ENCODE peak calls at places on chromosomes 2 and 18, in seven cellular contexts. One of them, this sample, is unnamed.
A peak's percentile ranks its signal among the peaks of the same experiment; 100 is the strongest.

GRCh38 chr2:31415421-31415820 is 879 bp upstream of the XDH start:
- DNase-seq in mesendoderm: no peak
- DNase-seq in neuronal stem cell: no peak
- DNase-seq in H1: no peak
- DNase-seq in trophoblast cell: no peak
- DNase-seq in H9: no peak
- DNase-seq in mesenchymal stem cell: no peak
- DNase-seq in this sample: no peak

GRCh38 chr2:150350500-150350899 is 137.0 kb downstream of the RND3 start:
- DNase-seq in mesendoderm: no peak
- DNase-seq in neuronal stem cell: no peak
- DNase-seq in H1: no peak
- DNase-seq in trophoblast cell: no peak
- DNase-seq in H9: no peak
- DNase-seq in mesenchymal stem cell: no peak
- DNase-seq in this sample: no peak

GRCh38 chr2:17590342-17590911 is 49.9 kb downstream of the VSNL1 start:
- DNase-seq in mesendoderm: no peak
- DNase-seq in neuronal stem cell: no peak
- DNase-seq in H1: no peak
- DNase-seq in trophoblast cell: no peak
- DNase-seq in H9: no peak
- DNase-seq in mesenchymal stem cell: no peak
- DNase-seq in this sample: no peak

GRCh38 chr2:179720173-179720772 is 141.1 kb downstream of the ZNF385B start:
- DNase-seq in mesendoderm: peak; percentile 7
- DNase-seq in neuronal stem cell: no peak
- DNase-seq in H1: no peak
- DNase-seq in trophoblast cell: no peak
- DNase-seq in H9: no peak
- DNase-seq in mesenchymal stem cell: no peak
- DNase-seq in this sample: no peak

GRCh38 chr2:26352892-26353291 is 6.3 kb upstream of the ADGRF3 start:
- DNase-seq in mesendoderm: no peak
- DNase-seq in neuronal stem cell: no peak
- DNase-seq in H1: no peak
- DNase-seq in trophoblast cell: no peak
- DNase-seq in H9: no peak
- DNase-seq in mesenchymal stem cell: peak; percentile 27
- DNase-seq in this sample: peak; percentile 58

GRCh38 chr18:5894215-5894612 is 1.1 kb downstream of the TMEM200C start:
- DNase-seq in mesendoderm: no peak
- DNase-seq in neuronal stem cell: peak; percentile 12
- DNase-seq in H1: no peak
- DNase-seq in trophoblast cell: no peak
- DNase-seq in H9: no peak
- DNase-seq in mesenchymal stem cell: no peak
- DNase-seq in this sample: peak; percentile 12

GRCh38 chr2:26757873-26758789 is 6.0 kb upstream of the SLC35F6 start:
- DNase-seq in mesendoderm: peak; percentile 99
- DNase-seq in neuronal stem cell: no peak
- DNase-seq in H1: no peak
- DNase-seq in trophoblast cell: peak; percentile 94
- DNase-seq in H9: peak; percentile 85
- DNase-seq in mesenchymal stem cell: peak; percentile 97
- DNase-seq in this sample: peak; percentile 99

GRCh38 chr18:74631242-74632087 is 33.8 kb downstream of the ZNF407 start:
- DNase-seq in mesendoderm: no peak
- DNase-seq in neuronal stem cell: no peak
- DNase-seq in H1: no peak
- DNase-seq in trophoblast cell: no peak
- DNase-seq in H9: no peak
- DNase-seq in mesenchymal stem cell: peak; percentile 79
- DNase-seq in this sample: peak; percentile 92

GRCh38 chr2:29281585-29281984 is 166.4 kb downstream of the CLIP4 start:
- DNase-seq in mesendoderm: no peak
- DNase-seq in neuronal stem cell: no peak
- DNase-seq in H1: no peak
- DNase-seq in trophoblast cell: no peak
- DNase-seq in H9: peak; percentile 25
- DNase-seq in mesenchymal stem cell: no peak
- DNase-seq in this sample: peak; percentile 1

GRCh38 chr2:221750317-221750716 is 178.2 kb upstream of the EPHA4 start:
- DNase-seq in mesendoderm: no peak
- DNase-seq in neuronal stem cell: no peak
- DNase-seq in H1: no peak
- DNase-seq in trophoblast cell: no peak
- DNase-seq in H9: no peak
- DNase-seq in mesenchymal stem cell: peak; percentile 19
- DNase-seq in this sample: peak; percentile 3

GRCh38 chr2:242075683-242076082 is 206.2 kb downstream of the RTP5 start:
- DNase-seq in mesendoderm: no peak
- DNase-seq in neuronal stem cell: no peak
- DNase-seq in H1: no peak
- DNase-seq in trophoblast cell: no peak
- DNase-seq in H9: no peak
- DNase-seq in mesenchymal stem cell: no peak
- DNase-seq in this sample: no peak

GRCh38 chr2:237473474-237474453 is 13.3 kb upstream of the MLPH start:
- DNase-seq in mesendoderm: no peak
- DNase-seq in neuronal stem cell: no peak
- DNase-seq in H1: no peak
- DNase-seq in trophoblast cell: peak; percentile 37
- DNase-seq in H9: no peak
- DNase-seq in mesenchymal stem cell: peak; percentile 92
- DNase-seq in this sample: peak; percentile 67

GRCh38 chr2:213021971-213022899 is 129.2 kb downstream of the IKZF2 start:
- DNase-seq in mesendoderm: no peak
- DNase-seq in neuronal stem cell: no peak
- DNase-seq in H1: no peak
- DNase-seq in trophoblast cell: peak; percentile 29
- DNase-seq in H9: no peak
- DNase-seq in mesenchymal stem cell: peak; percentile 17
- DNase-seq in this sample: peak; percentile 75

GRCh38 chr18:21857871-21858270 is 117.3 kb downstream of the MIB1 start:
- DNase-seq in mesendoderm: no peak
- DNase-seq in neuronal stem cell: no peak
- DNase-seq in H1: no peak
- DNase-seq in trophoblast cell: no peak
- DNase-seq in H9: no peak
- DNase-seq in mesenchymal stem cell: no peak
- DNase-seq in this sample: no peak

GRCh38 chr2:64017811-64018714 is 1.2 kb downstream of the VPS54 start:
- DNase-seq in mesendoderm: peak; percentile 31
- DNase-seq in neuronal stem cell: no peak
- DNase-seq in H1: no peak
- DNase-seq in trophoblast cell: no peak
- DNase-seq in H9: no peak
- DNase-seq in mesenchymal stem cell: peak; percentile 72
- DNase-seq in this sample: peak; percentile 38

GRCh38 chr2:61450144-61450543 is 20.7 kb downstream of the USP34 start:
- DNase-seq in mesendoderm: no peak
- DNase-seq in neuronal stem cell: no peak
- DNase-seq in H1: no peak
- DNase-seq in trophoblast cell: no peak
- DNase-seq in H9: no peak
- DNase-seq in mesenchymal stem cell: no peak
- DNase-seq in this sample: no peak

GRCh38 chr2:121890041-121890440 is 134.6 kb downstream of the TSN start:
- DNase-seq in mesendoderm: no peak
- DNase-seq in neuronal stem cell: no peak
- DNase-seq in H1: no peak
- DNase-seq in trophoblast cell: no peak
- DNase-seq in H9: no peak
- DNase-seq in mesenchymal stem cell: no peak
- DNase-seq in this sample: no peak

GRCh38 chr2:53820038-53820437 is 33.2 kb downstream of the ERLEC1 start:
- DNase-seq in mesendoderm: no peak
- DNase-seq in neuronal stem cell: no peak
- DNase-seq in H1: no peak
- DNase-seq in trophoblast cell: no peak
- DNase-seq in H9: no peak
- DNase-seq in mesenchymal stem cell: no peak
- DNase-seq in this sample: no peak

GRCh38 chr2:217316743-217317142 is 456.9 kb upstream of the TNP1 start:
- DNase-seq in mesendoderm: no peak
- DNase-seq in neuronal stem cell: no peak
- DNase-seq in H1: no peak
- DNase-seq in trophoblast cell: no peak
- DNase-seq in H9: no peak
- DNase-seq in mesenchymal stem cell: peak; percentile 77
- DNase-seq in this sample: peak; percentile 73

GRCh38 chr2:238305965-238306679 is 14.2 kb upstream of the TRAF3IP1 start:
- DNase-seq in mesendoderm: no peak
- DNase-seq in neuronal stem cell: no peak
- DNase-seq in H1: no peak
- DNase-seq in trophoblast cell: no peak
- DNase-seq in H9: no peak
- DNase-seq in mesenchymal stem cell: no peak
- DNase-seq in this sample: no peak

GRCh38 chr2:205675861-205676516 is 6.3 kb upstream of the NRP2 start:
- DNase-seq in mesendoderm: peak; percentile 86
- DNase-seq in neuronal stem cell: peak; percentile 59
- DNase-seq in H1: no peak
- DNase-seq in trophoblast cell: no peak
- DNase-seq in H9: no peak
- DNase-seq in mesenchymal stem cell: peak; percentile 79
- DNase-seq in this sample: peak; percentile 85

GRCh38 chr2:185618630-185619029 is 120.0 kb upstream of the FSIP2 start:
- DNase-seq in mesendoderm: peak; percentile 33
- DNase-seq in neuronal stem cell: no peak
- DNase-seq in H1: no peak
- DNase-seq in trophoblast cell: no peak
- DNase-seq in H9: no peak
- DNase-seq in mesenchymal stem cell: peak; percentile 19
- DNase-seq in this sample: no peak

GRCh38 chr2:163259489-163259888 is 420.9 kb upstream of the KCNH7 start:
- DNase-seq in mesendoderm: no peak
- DNase-seq in neuronal stem cell: no peak
- DNase-seq in H1: no peak
- DNase-seq in trophoblast cell: no peak
- DNase-seq in H9: no peak
- DNase-seq in mesenchymal stem cell: peak; percentile 16
- DNase-seq in this sample: no peak

GRCh38 chr2:222671259-222672067 is at the start of gene MOGAT1:
- DNase-seq in mesendoderm: peak; percentile 83
- DNase-seq in neuronal stem cell: no peak
- DNase-seq in H1: peak; percentile 86
- DNase-seq in trophoblast cell: no peak
- DNase-seq in H9: peak; percentile 84
- DNase-seq in mesenchymal stem cell: peak; percentile 14
- DNase-seq in this sample: no peak

GRCh38 chr2:140270229-140270628 is 1490.0 kb upstream of the NXPH2 start:
- DNase-seq in mesendoderm: no peak
- DNase-seq in neuronal stem cell: no peak
- DNase-seq in H1: no peak
- DNase-seq in trophoblast cell: no peak
- DNase-seq in H9: no peak
- DNase-seq in mesenchymal stem cell: peak; percentile 18
- DNase-seq in this sample: no peak

GRCh38 chr2:136248242-136248641 is 130.3 kb upstream of the CXCR4 start:
- DNase-seq in mesendoderm: no peak
- DNase-seq in neuronal stem cell: no peak
- DNase-seq in H1: no peak
- DNase-seq in trophoblast cell: no peak
- DNase-seq in H9: no peak
- DNase-seq in mesenchymal stem cell: peak; percentile 27
- DNase-seq in this sample: peak; percentile 30

GRCh38 chr18:1103567-1103966 is 198.9 kb downstream of the ADCYAP1 start:
- DNase-seq in mesendoderm: no peak
- DNase-seq in neuronal stem cell: no peak
- DNase-seq in H1: no peak
- DNase-seq in trophoblast cell: no peak
- DNase-seq in H9: no peak
- DNase-seq in mesenchymal stem cell: peak; percentile 3
- DNase-seq in this sample: no peak

GRCh38 chr2:8465560-8465959 is 216.3 kb upstream of the ID2 start:
- DNase-seq in mesendoderm: no peak
- DNase-seq in neuronal stem cell: no peak
- DNase-seq in H1: no peak
- DNase-seq in trophoblast cell: no peak
- DNase-seq in H9: no peak
- DNase-seq in mesenchymal stem cell: no peak
- DNase-seq in this sample: no peak
- H3K18ac ChIP-seq in mesendoderm: no peak overlapping the region
- H3K18ac ChIP-seq in neuronal stem cell: no peak overlapping the region
- H3K18ac ChIP-seq in H1: no peak overlapping the region
- H3K18ac ChIP-seq in trophoblast cell: no peak overlapping the region
- H3K18ac ChIP-seq in H9: no peak overlapping the region
- H3K18ac ChIP-seq in mesenchymal stem cell: no peak overlapping the region
- H3K18ac ChIP-seq in this sample: no peak overlapping the region

GRCh38 chr2:173555833-173556232 is 201.2 kb downstream of the CDCA7 start:
- DNase-seq in mesendoderm: no peak
- DNase-seq in neuronal stem cell: no peak
- DNase-seq in H1: no peak
- DNase-seq in trophoblast cell: no peak
- DNase-seq in H9: no peak
- DNase-seq in mesenchymal stem cell: no peak
- DNase-seq in this sample: no peak
- H3K18ac ChIP-seq in mesendoderm: no peak overlapping the region
- H3K18ac ChIP-seq in neuronal stem cell: no peak overlapping the region
- H3K18ac ChIP-seq in H1: no peak overlapping the region
- H3K18ac ChIP-seq in trophoblast cell: no peak overlapping the region
- H3K18ac ChIP-seq in H9: no peak overlapping the region
- H3K18ac ChIP-seq in mesenchymal stem cell: no peak overlapping the region
- H3K18ac ChIP-seq in this sample: no peak overlapping the region

GRCh38 chr2:234578389-234578788 is 81.5 kb upstream of the ARL4C start:
- DNase-seq in mesendoderm: no peak
- DNase-seq in neuronal stem cell: no peak
- DNase-seq in H1: no peak
- DNase-seq in trophoblast cell: no peak
- DNase-seq in H9: no peak
- DNase-seq in mesenchymal stem cell: no peak
- DNase-seq in this sample: no peak
- H3K18ac ChIP-seq in mesendoderm: no peak overlapping the region
- H3K18ac ChIP-seq in neuronal stem cell: no peak overlapping the region
- H3K18ac ChIP-seq in H1: no peak overlapping the region
- H3K18ac ChIP-seq in trophoblast cell: no peak overlapping the region
- H3K18ac ChIP-seq in H9: no peak overlapping the region
- H3K18ac ChIP-seq in mesenchymal stem cell: peak overlapping the region; percentile 84
- H3K18ac ChIP-seq in this sample: no peak overlapping the region

DNA sequence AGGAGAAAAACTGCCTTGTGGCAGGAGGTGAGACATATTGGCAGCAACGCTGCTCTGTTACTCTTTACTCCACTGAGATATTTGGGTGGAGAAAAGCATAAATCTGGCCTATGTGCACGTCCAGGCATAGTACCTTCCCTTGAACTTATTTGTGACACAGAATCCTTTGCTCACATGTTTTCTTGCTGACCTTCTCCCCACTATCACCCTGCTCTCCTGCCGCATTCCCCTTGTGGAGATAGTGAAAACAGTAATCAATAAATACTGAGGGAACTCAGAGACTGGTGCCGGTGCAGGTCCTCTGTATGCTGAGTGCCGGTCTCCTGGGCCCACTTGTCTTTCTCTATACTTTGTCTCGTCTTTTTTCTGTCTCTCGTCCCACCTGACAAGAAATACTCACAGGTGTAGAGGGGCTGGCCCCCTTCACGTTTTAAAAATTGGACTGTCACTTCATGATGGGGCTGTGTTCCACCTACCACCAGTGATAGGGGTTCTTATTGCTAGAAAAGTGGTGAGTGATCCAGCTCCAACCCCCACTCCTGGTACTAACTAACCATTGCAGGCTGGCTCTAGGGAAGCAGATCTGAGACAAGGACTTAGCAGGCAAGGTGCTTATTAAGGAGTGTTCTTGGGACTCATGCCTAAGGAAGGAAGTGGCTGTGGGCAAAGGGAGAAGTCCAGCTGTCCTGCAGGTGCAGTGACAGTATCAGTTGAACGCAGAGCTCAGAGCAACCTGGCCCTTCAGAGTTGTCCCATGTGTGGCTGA is 51.7 kb downstream of the LONRF2 start:
- DNase-seq in mesendoderm: no peak
- DNase-seq in neuronal stem cell: no peak
- DNase-seq in H1: no peak
- DNase-seq in trophoblast cell: no peak
- DNase-seq in H9: no peak
- DNase-seq in mesenchymal stem cell: no peak
- DNase-seq in this sample: no peak
- H3K18ac ChIP-seq in mesendoderm: no peak overlapping the region
- H3K18ac ChIP-seq in neuronal stem cell: no peak overlapping the region
- H3K18ac ChIP-seq in H1: no peak overlapping the region
- H3K18ac ChIP-seq in trophoblast cell: no peak overlapping the region
- H3K18ac ChIP-seq in H9: no peak overlapping the region
- H3K18ac ChIP-seq in mesenchymal stem cell: no peak overlapping the region
- H3K18ac ChIP-seq in this sample: no peak overlapping the region